ENCODE peak calls at places on chromosome 4, in nine cellular contexts. F is activated T-cell treated with anti-CD3 and anti-CD28 coated beads for 48 hours; W is HEK293T; N is CD4-positive, alpha-beta T cell; Y is T-helper 17 cell; B is A673; O is choroid plexus epithelial cell; R is NCI-H1694 treated with DMSO at 0.1 percent for 48 hours; E is stromal cell of bone marrow. C is an unnamed sample.

GRCh38 chr4:80336582-80336981 is 1.1 kb downstream of the CFAP299 start:
- DNase-seq in F (no peak), W (peak), N (no peak), Y (no peak), B (no peak), O (peak), R (peak), E (peak), C (peak)

GRCh38 chr4:8772499-8773123 is 99.0 kb downstream of the HMX1 start:
- DNase-seq in F (no peak), W (no peak), N (no peak), Y (no peak), B (no peak), O (no peak), R (no peak), E (no peak), C (no peak)

GRCh38 chr4:151529187-151529586 is 120.2 kb downstream of the FHIP1A start:
- DNase-seq in F (no peak), W (no peak), N (no peak), Y (no peak), B (no peak), O (no peak), R (no peak), E (no peak), C (no peak)

GRCh38 chr4:89823416-89823815 is 13.5 kb downstream of the SNCA start:
- DNase-seq in F (no peak), W (no peak), N (no peak), Y (no peak), B (no peak), O (peak), R (no peak), E (no peak), C (peak)

GRCh38 chr4:181860157-181860556 is 383.0 kb upstream of the TENM3 start:
- DNase-seq in F (no peak), W (peak), N (no peak), Y (no peak), B (peak), O (peak), R (no peak), E (no peak), C (no peak)

GRCh38 chr4:114615435-114615834 is 16.8 kb downstream of the UGT8 start:
- DNase-seq in F (no peak), W (no peak), N (no peak), Y (no peak), B (no peak), O (no peak), R (no peak), E (no peak), C (no peak)

GRCh38 chr4:183918696-183919095 is 13.6 kb downstream of the STOX2 start:
- DNase-seq in F (no peak), W (no peak), N (no peak), Y (no peak), B (no peak), O (no peak), R (no peak), E (no peak), C (no peak)

GRCh38 chr4:8410641-8411271 is 29.8 kb downstream of the ACOX3 start:
- DNase-seq in F (no peak), W (peak), N (no peak), Y (no peak), B (peak), O (peak), R (peak), E (no peak), C (peak)

GRCh38 chr4:5998333-5998936 is 19.8 kb downstream of the C4orf50 start:
- DNase-seq in F (peak), W (peak), N (peak), Y (no peak), B (peak), O (peak), R (peak), E (peak), C (peak)

C was measured in dermis blood vessel endothelial cell.